ENCODE peak calls at places on chromosomes 7 and 10, in five cellular contexts. O is GM12891, U is H1, P is HepG2, D is K562. Z is an unnamed sample.

GRCh38 chr10:12978885-12979284 is 22.6 kb downstream of the CCDC3 start:
- DNase-seq in O (no peak), U (no peak), P (no peak), D (no peak), Z (no peak)

GRCh38 chr10:16856567-16856966 is 39.3 kb upstream of the RSU1 start:
- DNase-seq in O (no peak), U (no peak), P (no peak), D (peak; percentile 11), Z (no peak)

GRCh38 chr7:54664235-54665228 is 94.5 kb downstream of the SEC61G start:
- DNase-seq in O (peak; percentile 66), U (peak; percentile 64), P (peak; percentile 40), D (peak; percentile 21), Z (peak; percentile 37)

GRCh38 chr7:16812542-16813231 is 7.9 kb upstream of the AGR2 start:
- DNase-seq in O (no peak), U (no peak), P (no peak), D (no peak), Z (no peak)

GRCh38 chr7:137489880-137490279 is 146.3 kb upstream of the PTN start:
- DNase-seq in O (no peak), U (no peak), P (no peak), D (no peak), Z (no peak)

GRCh38 chr7:35704261-35704660 is 9.3 kb upstream of the HERPUD2 start:
- DNase-seq in O (no peak), U (no peak), P (no peak), D (no peak), Z (no peak)

GRCh38 chr7:56028942-56029630 is 22.2 kb downstream of the PSPH start:
- DNase-seq in O (no peak), U (no peak), P (peak; percentile 97), D (no peak), Z (no peak)

GRCh38 chr7:12032146-12032545 is 178.9 kb upstream of the TMEM106B start:
- DNase-seq in O (no peak), U (no peak), P (no peak), D (no peak), Z (no peak)

GRCh38 chr10:100997364-100998182 is 2.0 kb upstream of the LZTS2 start:
- DNase-seq in O (peak; percentile 77), U (peak; percentile 71), P (peak; percentile 74), D (peak; percentile 83), Z (peak; percentile 80)

GRCh38 chr10:33365871-33366411 is 31.5 kb upstream of the NRP1 start:
- DNase-seq in O (no peak), U (no peak), P (no peak), D (no peak), Z (no peak)

GRCh38 chr7:85023066-85023687 is 163.7 kb downstream of the SEMA3D start:
- DNase-seq in O (no peak), U (no peak), P (peak; percentile 21), D (peak; percentile 61), Z (no peak)

GRCh38 chr10:119724630-119725549 is 960 bp upstream of the INPP5F start:
- DNase-seq in O (no peak), U (no peak), P (peak; percentile 37), D (peak; percentile 72), Z (peak; percentile 32)

GRCh38 chr10:79292789-79293746 is 54.2 kb upstream of the PPIF start:
- DNase-seq in O (peak; percentile 66), U (no peak), P (peak; percentile 18), D (peak; percentile 62), Z (peak; percentile 61)

GRCh38 chr10:50431791-50432190 is 180.5 kb upstream of the ASAH2 start:
- DNase-seq in O (no peak), U (no peak), P (no peak), D (no peak), Z (peak; percentile 19)

GRCh38 chr7:21675255-21675654 is 132.4 kb downstream of the DNAH11 start:
- DNase-seq in O (no peak), U (no peak), P (no peak), D (no peak), Z (no peak)

GRCh38 chr10:1199897-1200721 is 143.9 kb downstream of the WDR37 start:
- DNase-seq in O (no peak), U (no peak), P (no peak), D (no peak), Z (no peak)

GRCh38 chr10:79403441-79404230 is 41.8 kb downstream of the ZCCHC24 start:
- DNase-seq in O (no peak), U (no peak), P (peak; percentile 87), D (no peak), Z (no peak)

GRCh38 chr7:71254751-71255150 is 122.8 kb downstream of the GALNT17 start:
- DNase-seq in O (no peak), U (no peak), P (no peak), D (no peak), Z (no peak)

GRCh38 chr10:119135517-119135890 is 30.0 kb downstream of the SFXN4 start:
- DNase-seq in O (no peak), U (no peak), P (no peak), D (no peak), Z (no peak)

GRCh38 chr10:132391372-132392020 is 5.5 kb upstream of the PWWP2B start:
- DNase-seq in O (no peak), U (no peak), P (no peak), D (no peak), Z (no peak)

GRCh38 chr10:86409183-86409582 is 42.6 kb upstream of the GRID1 start:
- DNase-seq in O (no peak), U (no peak), P (no peak), D (no peak), Z (no peak)

GRCh38 chr10:96720422-96721206 is at the start of gene PIK3AP1:
- DNase-seq in O (peak; percentile 77), U (peak; percentile 21), P (no peak), D (peak; percentile 25), Z (peak; percentile 82)

GRCh38 chr10:12685261-12685861 is 316.2 kb downstream of the CCDC3 start:
- DNase-seq in O (no peak), U (no peak), P (no peak), D (no peak), Z (no peak)

GRCh38 chr7:79778786-79779382 is 325.4 kb upstream of the MAGI2 start:
- DNase-seq in O (no peak), U (no peak), P (no peak), D (no peak), Z (no peak)

GRCh38 chr10:106083572-106083971 is 1080.9 kb downstream of the SORCS1 start:
- DNase-seq in O (no peak), U (no peak), P (no peak), D (no peak), Z (no peak)

GRCh38 chr7:112361154-112361553 is 89.1 kb upstream of the IFRD1 start:
- DNase-seq in O (no peak), U (no peak), P (no peak), D (no peak), Z (no peak)

GRCh38 chr7:2012981-2013380 is 219.8 kb downstream of the MAD1L1 start:
- DNase-seq in O (no peak), U (no peak), P (no peak), D (no peak), Z (no peak)

GRCh38 chr7:151273646-151274375 is 25.3 kb upstream of the SMARCD3 start:
- DNase-seq in O (no peak), U (no peak), P (no peak), D (no peak), Z (no peak)

GRCh38 chr10:69353981-69354635 is 62.6 kb downstream of the TACR2 start:
- DNase-seq in O (no peak), U (no peak), P (no peak), D (no peak), Z (no peak)

GRCh38 chr10:92773776-92774175 is 74.5 kb upstream of the EXOC6 start:
- DNase-seq in O (no peak), U (no peak), P (no peak), D (no peak), Z (no peak)

GRCh38 chr10:92763634-92764155 is 73.9 kb downstream of the HHEX start:
- DNase-seq in O (no peak), U (no peak), P (no peak), D (no peak), Z (no peak)

GRCh38 chr10:92766451-92766850 is 76.7 kb downstream of the HHEX start:
- DNase-seq in O (no peak), U (no peak), P (no peak), D (no peak), Z (no peak)

DNA sequence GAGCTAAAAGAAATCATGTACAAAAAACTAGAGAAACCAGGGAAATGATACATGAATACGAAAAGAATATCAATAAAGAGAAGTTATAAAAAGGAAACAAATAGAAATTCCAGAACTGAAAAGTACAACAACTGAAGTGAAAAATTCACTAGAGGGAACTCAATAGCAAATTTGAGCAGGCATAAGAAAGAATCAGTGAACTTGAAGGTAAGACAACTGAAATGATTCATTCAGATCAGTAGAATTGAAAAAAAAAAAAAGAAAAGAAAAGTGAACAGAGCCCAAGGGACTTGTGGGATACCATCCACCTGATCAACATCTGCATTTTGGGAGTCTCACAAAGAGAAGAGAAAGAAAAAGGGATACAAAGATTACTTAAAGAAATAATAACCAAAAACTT is 78.3 kb downstream of the HHEX start:
- DNase-seq in O (no peak), U (no peak), P (no peak), D (no peak), Z (no peak)
- TF ChIP-seq TAF1 in O (no peak), U (no peak), P (no peak), D (no peak), Z (no peak)

GRCh38 chr10:102705531-102705930 is 8.7 kb downstream of the ARL3 start:
- DNase-seq in O (no peak), U (no peak), P (no peak), D (no peak), Z (no peak)
- TF ChIP-seq POLR2A in O (no peak), U (no peak), P (no peak), D (no peak), Z (no peak)

GRCh38 chr7:69677905-69678793 is 79.9 kb downstream of the AUTS2 start:
- DNase-seq in O (no peak), U (no peak), P (no peak), D (no peak), Z (no peak)
- TF ChIP-seq TAF1 in O (no peak), U (no peak), P (no peak), D (no peak), Z (no peak)

GRCh38 chr10:102783541-102783930 is 39.8 kb downstream of the WBP1L start:
- DNase-seq in O (no peak), U (no peak), P (no peak), D (no peak), Z (no peak)

GRCh38 chr10:102780246-102780645 is 36.5 kb downstream of the WBP1L start:
- DNase-seq in O (no peak), U (no peak), P (no peak), D (no peak), Z (no peak)

GRCh38 chr10:102781089-102781920 is 37.6 kb downstream of the WBP1L start:
- DNase-seq in O (no peak), U (no peak), P (no peak), D (peak; percentile 63), Z (no peak)

GRCh38 chr10:102781921-102782542 is 38.3 kb downstream of the WBP1L start:
- DNase-seq in O (no peak), U (no peak), P (no peak), D (no peak), Z (no peak)

GRCh38 chr10:102782698-102783540 is 39.2 kb downstream of the WBP1L start:
- DNase-seq in O (no peak), U (no peak), P (no peak), D (no peak), Z (no peak)
- TF ChIP-seq POLR2A in O (no peak), U (no peak), P (no peak), D (no peak), Z (no peak)

GRCh38 chr7:39413866-39414668 is 152.1 kb upstream of the YAE1 start:
- DNase-seq in O (peak; percentile 36), U (peak; percentile 46), P (peak; percentile 15), D (peak; percentile 36), Z (peak; percentile 32)
- TF ChIP-seq TAF1 in O (no peak), U (no peak), P (no peak), D (no peak), Z (no peak)